ENCODE peak calls at places on chromosomes 1 and 21, in seven cellular contexts. X is heart right ventricle; P is H9; N is RWPE2; H is colonic mucosa; W is right cardiac atrium; A is CD8-positive, alpha-beta T cell. C is an unnamed sample.

GRCh38 chr1:225597926-225598575 is 54.9 kb downstream of the ENAH start:
- DNase-seq in X (no peak), P (no peak), N (no peak), H (no peak), W (no peak), A (no peak), C (no peak)

GRCh38 chr21:38511198-38511597 is 12.9 kb upstream of the ERG start:
- DNase-seq in X (no peak), P (no peak), N (no peak), H (no peak), W (no peak), A (no peak), C (no peak)

GRCh38 chr1:230104395-230105244 is 37.6 kb downstream of the GALNT2 start:
- DNase-seq in X (peak), P (peak), N (peak), H (peak), W (peak), A (peak), C (peak)

GRCh38 chr1:14590781-14591180 is 7.7 kb upstream of the KAZN start:
- DNase-seq in X (no peak), P (peak), N (no peak), H (no peak), W (no peak), A (no peak), C (no peak)

GRCh38 chr1:10897981-10898728 is 101.7 kb upstream of the CASZ1 start:
- DNase-seq in X (no peak), P (peak), N (no peak), H (no peak), W (peak), A (no peak), C (no peak)

GRCh38 chr1:93597697-93598096 is 83.9 kb downstream of the BCAR3 start:
- DNase-seq in X (peak), P (no peak), N (no peak), H (no peak), W (peak), A (no peak), C (no peak)

GRCh38 chr1:180571832-180572636 is 13.3 kb downstream of the OVAAL start:
- DNase-seq in X (no peak), P (no peak), N (no peak), H (no peak), W (no peak), A (no peak), C (no peak)

GRCh38 chr21:42227909-42228708 is 9.2 kb downstream of the ABCG1 start:
- DNase-seq in X (peak), P (peak), N (peak), H (peak), W (peak), A (peak), C (peak)

GRCh38 chr1:10272274-10272673 is 61.9 kb downstream of the KIF1B start:
- DNase-seq in X (no peak), P (no peak), N (no peak), H (no peak), W (no peak), A (no peak), C (no peak)

GRCh38 chr21:32516729-32517649 is 68.3 kb downstream of the TCP10L start:
- DNase-seq in X (no peak), P (no peak), N (no peak), H (no peak), W (no peak), A (no peak), C (peak)

GRCh38 chr1:29855761-29856160 is 619.4 kb downstream of the PTPRU start:
- DNase-seq in X (no peak), P (no peak), N (no peak), H (no peak), W (no peak), A (no peak), C (no peak)

DNA sequence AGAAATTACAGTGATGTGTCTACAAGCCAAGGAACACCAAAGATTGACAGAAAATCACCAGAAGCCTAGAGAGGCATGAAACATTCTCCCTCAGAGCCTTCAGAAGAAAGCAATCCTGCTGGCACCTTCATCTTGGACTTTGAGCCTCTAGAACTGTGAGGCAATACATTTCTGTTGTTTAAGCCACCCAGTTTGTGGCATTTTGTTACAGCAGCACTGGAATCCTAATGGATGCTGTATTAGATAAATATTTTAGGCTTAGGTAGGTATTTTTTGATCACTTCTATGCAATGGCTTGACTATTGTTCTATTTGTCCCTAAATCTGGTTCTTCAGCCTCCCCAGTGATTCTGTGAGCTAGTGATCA is 453.1 kb downstream of the LTN1 start:
- DNase-seq in X (no peak), P (no peak), N (no peak), H (no peak), W (no peak), A (no peak), C (no peak)
- H3K27ac ChIP-seq in X (no peak), P (no peak), N (peak), H (no peak), W (no peak), A (no peak), C (no peak)

GRCh38 chr1:160577661-160578060 is 1.6 kb downstream of the CD84 start:
- DNase-seq in X (no peak), P (no peak), N (no peak), H (no peak), W (no peak), A (no peak), C (no peak)

GRCh38 chr1:160578694-160579191 is 553 bp downstream of the CD84 start:
- DNase-seq in X (no peak), P (no peak), N (no peak), H (no peak), W (no peak), A (no peak), C (no peak)

GRCh38 chr1:160576866-160577265 is 2.4 kb downstream of the CD84 start:
- DNase-seq in X (no peak), P (no peak), N (no peak), H (no peak), W (no peak), A (no peak), C (no peak)

GRCh38 chr1:160579216-160579701 is at the start of gene CD84:
- DNase-seq in X (no peak), P (no peak), N (no peak), H (no peak), W (no peak), A (no peak), C (no peak)

GRCh38 chr1:160578175-160578693 is 1.1 kb downstream of the CD84 start:
- DNase-seq in X (no peak), P (no peak), N (no peak), H (no peak), W (no peak), A (no peak), C (no peak)
- H3K27ac ChIP-seq in X (no peak), P (no peak), N (no peak), H (peak), W (no peak), A (peak), C (no peak)

GRCh38 chr1:113231866-113232265 is 158.4 kb upstream of the MAGI3 start:
- DNase-seq in X (no peak), P (no peak), N (no peak), H (no peak), W (no peak), A (no peak), C (no peak)
- H3K27ac ChIP-seq in X (no peak), P (no peak), N (no peak), H (no peak), W (no peak), A (no peak), C (no peak)

DNA sequence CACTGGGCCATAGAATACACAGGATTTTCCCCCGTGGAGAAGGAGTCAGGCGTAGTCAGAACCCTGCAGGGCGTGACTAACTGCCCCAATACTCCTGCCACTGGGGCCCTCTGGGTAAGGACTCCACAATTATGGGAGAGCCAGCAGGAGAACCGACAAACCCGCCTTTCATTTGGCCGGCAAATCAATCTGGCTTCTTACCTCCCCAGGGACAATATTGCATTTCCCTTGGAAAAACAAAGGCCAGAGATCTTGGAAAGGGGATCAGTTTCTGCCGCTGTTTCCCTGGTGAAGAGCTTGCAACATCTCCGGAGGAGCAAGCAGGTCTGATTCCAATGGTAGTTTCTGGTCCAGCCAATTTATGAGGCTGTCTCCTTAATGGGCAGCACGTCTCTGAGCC is 4.5 kb downstream of the TRABD2B start:
- DNase-seq in X (peak), P (peak), N (no peak), H (no peak), W (peak), A (no peak), C (no peak)
- H3K27ac ChIP-seq in X (peak), P (no peak), N (no peak), H (no peak), W (peak), A (no peak), C (no peak)

GRCh38 chr1:236518343-236518742 is 5.4 kb upstream of the LGALS8 start:
- DNase-seq in X (no peak), P (no peak), N (no peak), H (no peak), W (no peak), A (no peak), C (no peak)

GRCh38 chr1:236516929-236517704 is 6.7 kb upstream of the LGALS8 start:
- DNase-seq in X (no peak), P (no peak), N (no peak), H (peak), W (no peak), A (peak), C (no peak)

GRCh38 chr1:236522937-236523703 is 662 bp upstream of the LGALS8 start:
- DNase-seq in X (peak), P (peak), N (no peak), H (peak), W (peak), A (no peak), C (no peak)

GRCh38 chr1:236523704-236524141 is at the start of gene LGALS8:
- DNase-seq in X (peak), P (peak), N (peak), H (peak), W (peak), A (peak), C (peak)

GRCh38 chr1:236520445-236521005 is 3.3 kb upstream of the LGALS8 start:
- DNase-seq in X (no peak), P (no peak), N (no peak), H (no peak), W (no peak), A (no peak), C (no peak)
- H3K27ac ChIP-seq in X (no peak), P (no peak), N (no peak), H (no peak), W (no peak), A (no peak), C (no peak)

DNA sequence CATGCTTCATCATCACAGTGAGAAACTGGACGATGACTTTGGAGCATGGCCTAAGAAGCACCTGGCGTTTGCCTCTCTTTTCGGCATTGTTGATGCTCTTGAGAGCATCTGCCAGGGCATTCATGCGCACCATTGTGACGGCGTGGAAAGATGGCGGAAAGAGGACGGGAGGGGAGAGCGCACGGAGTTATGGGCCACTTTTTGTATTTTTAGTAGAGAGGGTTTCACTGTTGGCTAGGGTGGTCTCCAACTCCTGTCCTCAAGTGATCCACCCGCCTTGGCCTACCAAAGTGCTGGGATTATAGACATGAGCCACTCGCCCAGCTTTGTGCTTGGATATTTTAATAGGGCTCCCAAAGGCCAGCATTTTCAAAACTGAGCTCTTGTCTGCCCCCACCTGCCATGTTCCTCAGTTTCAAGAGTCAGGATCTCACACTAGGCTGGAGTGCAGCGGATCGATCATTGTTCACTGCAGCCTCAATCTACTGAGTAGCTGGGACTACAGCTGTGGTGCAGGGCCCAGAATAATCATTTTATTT is 5.3 kb downstream of the RPS8 start:
- DNase-seq in X (no peak), P (no peak), N (no peak), H (no peak), W (peak), A (no peak), C (no peak)
- H3K27ac ChIP-seq in X (no peak), P (no peak), N (no peak), H (no peak), W (no peak), A (no peak), C (no peak)

GRCh38 chr1:62836856-62837540 is 53.1 kb downstream of the ATG4C start:
- DNase-seq in X (no peak), P (no peak), N (no peak), H (no peak), W (no peak), A (no peak), C (no peak)

DNA sequence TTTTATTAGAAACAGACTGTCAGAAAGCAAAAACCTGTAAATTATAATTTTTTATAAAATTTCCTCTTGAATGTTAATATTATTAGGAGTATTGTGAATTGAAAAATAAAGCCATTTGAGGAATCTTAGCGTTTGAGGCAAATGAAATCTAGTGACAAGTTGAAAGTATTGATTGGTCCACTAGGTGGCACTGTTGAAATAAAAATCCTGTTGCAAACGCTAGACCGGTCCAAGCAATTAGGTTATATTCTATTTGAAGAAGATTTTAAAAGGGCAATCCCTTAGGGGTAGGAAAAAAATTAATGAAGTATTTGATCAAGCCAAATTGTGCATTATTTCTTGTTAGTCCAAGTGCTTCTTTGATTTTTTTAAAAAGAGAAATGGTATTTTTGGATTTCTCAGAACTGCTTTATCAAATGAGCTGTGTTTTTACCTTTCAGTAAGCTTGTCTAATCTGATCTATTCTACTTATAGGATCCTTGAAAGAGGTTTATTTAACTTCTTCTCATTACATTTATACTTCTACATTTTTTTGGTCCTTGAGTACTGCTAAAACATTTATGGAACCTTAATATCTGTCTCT is 57.7 kb downstream of the ATG4C start:
- DNase-seq in X (no peak), P (no peak), N (no peak), H (peak), W (no peak), A (no peak), C (no peak)
- H3K27ac ChIP-seq in X (no peak), P (no peak), N (no peak), H (no peak), W (no peak), A (no peak), C (no peak)

GRCh38 chr21:27258756-27259429 is 292.0 kb upstream of the ADAMTS5 start:
- DNase-seq in X (no peak), P (no peak), N (no peak), H (no peak), W (no peak), A (no peak), C (no peak)
- H3K27ac ChIP-seq in X (no peak), P (no peak), N (no peak), H (no peak), W (no peak), A (no peak), C (no peak)

C was measured in caudate nucleus.